ENCODE peak calls at places on chromosome 17, in four cellular contexts. D is IMR-90, H is adrenal gland, R is transverse colon. E is an unnamed sample.

GRCh38 chr17:41907185-41907556 is 11.6 kb downstream of the ACLY start:
- DNase-seq in H (peak), R (no peak), D (peak), E (no peak)

GRCh38 chr17:8223356-8224063 is 13.1 kb upstream of the AURKB start:
- DNase-seq in D (peak), H (peak), R (peak), E (peak)

GRCh38 chr17:81967533-81968395 is 6.8 kb upstream of the NOTUM start:
- DNase-seq in D (peak), R (peak), H (peak), E (peak)

GRCh38 chr17:81520021-81520894 is 7.7 kb upstream of the ACTG1 start:
- DNase-seq in D (no peak), R (no peak), H (no peak), E (no peak)

GRCh38 chr17:19979917-19980770 is 2.5 kb upstream of the AKAP10 start:
- DNase-seq in R (peak), D (no peak), H (peak), E (peak)

GRCh38 chr17:73496232-73496631 is 148.0 kb downstream of the SDK2 start:
- DNase-seq in R (no peak), H (no peak), D (no peak), E (no peak)

GRCh38 chr17:40462343-40463121 is 19.3 kb downstream of the IGFBP4 start:
- DNase-seq in R (no peak), H (no peak), D (no peak), E (no peak)

GRCh38 chr17:75712480-75712879 is 8.8 kb upstream of the ITGB4 start:
- DNase-seq in H (no peak), R (no peak), D (no peak), E (no peak)

GRCh38 chr17:39236981-39237441 is 11.3 kb upstream of the STAC2 start:
- DNase-seq in D (no peak), H (no peak), R (no peak), E (no peak)

GRCh38 chr17:39660397-39661043 is 4.6 kb upstream of the TCAP start:
- DNase-seq in H (no peak), D (no peak), R (no peak), E (no peak)

GRCh38 chr17:37050905-37051304 is 102.2 kb downstream of the AATF start:
- DNase-seq in H (no peak), R (no peak), D (peak), E (no peak)

GRCh38 chr17:76565728-76566612 is 19.7 kb downstream of the ST6GALNAC2 start:
- DNase-seq in R (no peak), D (no peak), H (no peak), E (peak)

GRCh38 chr17:73197141-73197540 is 4.3 kb downstream of the COG1 start:
- DNase-seq in D (no peak), R (no peak), H (no peak), E (no peak)

GRCh38 chr17:65305116-65305515 is 167.9 kb downstream of the RGS9 start:
- DNase-seq in R (no peak), D (no peak), H (no peak), E (no peak)

GRCh38 chr17:19935169-19935568 is 42.5 kb downstream of the AKAP10 start:
- DNase-seq in H (no peak), R (no peak), D (peak), E (no peak)

GRCh38 chr17:62062313-62062712 is 2.8 kb downstream of the MED13 start:
- DNase-seq in R (no peak), D (peak), H (no peak), E (no peak)

GRCh38 chr17:74768069-74768762 is 7.9 kb downstream of the NAT9 start:
- DNase-seq in R (no peak), D (peak), H (peak), E (peak)

GRCh38 chr17:42253601-42254000 is 22.6 kb downstream of the STAT5B start:
- DNase-seq in H (peak), D (no peak), R (no peak), E (no peak)

GRCh38 chr17:81481011-81481799 is 31.4 kb downstream of the ACTG1 start:
- DNase-seq in H (peak), D (peak), R (peak), E (peak)

GRCh38 chr17:37610971-37611370 is 1.8 kb upstream of the SYNRG start:
- DNase-seq in H (no peak), D (peak), R (no peak), E (no peak)

GRCh38 chr17:37592291-37592690 is 16.9 kb downstream of the SYNRG start:
- DNase-seq in H (no peak), D (peak), R (no peak), E (no peak)

GRCh38 chr17:13931111-13931526 is 138.2 kb upstream of the COX10 start:
- DNase-seq in D (peak), H (peak), R (peak), E (peak)

GRCh38 chr17:43938838-43939182 is 3.5 kb downstream of the PPY start:
- DNase-seq in D (no peak), H (no peak), R (no peak), E (no peak)

GRCh38 chr17:48047113-48047740 is 932 bp upstream of the NFE2L1 start:
- DNase-seq in D (no peak), R (no peak), H (peak), E (no peak)

GRCh38 chr17:3038941-3039340 is 24.5 kb downstream of the OR1D5 start:
- DNase-seq in D (no peak), R (no peak), H (no peak), E (no peak)

GRCh38 chr17:7190276-7190917 is 11.2 kb upstream of the ASGR1 start:
- DNase-seq in H (no peak), D (no peak), R (no peak), E (no peak)

GRCh38 chr17:18257747-18258355 is 687 bp downstream of the FLII start:
- DNase-seq in D (peak), R (peak), H (peak), E (peak)
- TF ChIP-seq POLR2A in D (no peak), R (peak), H (no peak), E (no peak)

GRCh38 chr17:50206604-50207293 is 5.3 kb upstream of the COL1A1 start:
- DNase-seq in D (peak), R (peak), H (no peak), E (no peak)

GRCh38 chr17:50203589-50204345 is 2.3 kb upstream of the COL1A1 start:
- DNase-seq in H (no peak), R (peak), D (peak), E (no peak)

GRCh38 chr17:50204431-50204830 is 3.0 kb upstream of the COL1A1 start:
- DNase-seq in H (no peak), R (peak), D (no peak), E (no peak)

GRCh38 chr17:50205931-50206505 is 4.6 kb upstream of the COL1A1 start:
- DNase-seq in D (no peak), R (no peak), H (no peak), E (peak)

DNA sequence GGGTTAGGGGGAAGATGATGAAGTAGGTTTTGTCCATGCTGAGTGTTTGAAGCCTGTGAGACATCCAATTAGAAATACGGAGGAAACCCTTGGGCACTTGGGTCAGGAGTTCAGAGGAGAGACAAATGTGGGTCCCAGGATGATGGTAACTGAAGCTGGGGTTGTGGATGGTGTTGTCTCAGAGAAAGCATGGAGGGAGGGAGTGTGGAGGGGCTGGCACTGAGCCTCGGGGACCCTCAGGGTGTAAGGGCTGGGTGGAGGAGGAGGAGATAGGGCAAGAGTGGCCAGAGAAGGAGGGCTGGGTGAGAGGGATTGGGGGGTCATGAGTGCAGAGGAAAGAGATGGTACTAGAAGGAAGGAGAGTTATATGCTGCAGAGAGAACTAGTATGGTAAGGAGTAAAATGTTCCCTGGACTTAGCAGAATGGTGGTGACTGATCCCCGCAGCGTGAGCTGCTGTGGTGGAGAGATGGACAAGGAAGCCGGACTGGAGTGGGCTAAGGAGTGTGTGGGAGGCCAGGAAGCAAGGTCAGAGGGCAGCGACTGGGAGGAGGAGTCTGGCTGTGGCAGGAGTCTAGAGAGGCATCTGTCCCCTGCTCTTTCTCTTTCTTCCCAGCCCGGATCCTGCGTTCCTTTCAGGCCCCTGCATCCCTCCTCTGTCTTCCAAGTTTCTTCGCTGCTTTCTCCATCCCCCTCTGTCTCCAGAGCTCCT is 3.8 kb upstream of the COL1A1 start:
- DNase-seq in R (peak), H (no peak), D (peak), E (peak)
- H3K4me3 ChIP-seq in R (no peak), H (no peak), D (no peak), E (no peak)

DNA sequence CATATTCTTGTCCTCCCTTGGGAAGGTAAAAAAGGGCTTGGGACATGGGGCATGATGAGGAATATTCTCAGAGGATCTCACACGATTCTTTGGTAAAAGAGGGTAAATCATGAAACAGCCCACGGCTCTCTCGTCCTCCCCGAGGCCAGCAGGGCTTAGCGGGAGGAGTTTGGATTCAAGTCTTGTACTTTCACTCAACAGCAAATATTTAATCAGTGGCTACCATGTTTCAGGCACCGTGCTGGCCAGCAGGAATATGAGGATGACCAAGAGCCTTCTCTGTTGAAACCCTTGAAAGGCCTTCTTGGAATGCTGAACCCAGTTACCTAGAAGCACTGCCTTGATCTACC is 8.8 kb downstream of the MAP3K14 start:
- DNase-seq in H (no peak), D (no peak), R (no peak), E (no peak)
- TF ChIP-seq CTCF in H (no peak), D (no peak), R (no peak), E (no peak)

GRCh38 chr17:50547035-50547735 is at the start of gene SPATA20:
- DNase-seq in R (peak), H (peak), D (peak), E (peak)
- TF ChIP-seq POLR2A in R (peak), H (peak), D (peak), E (no peak)

GRCh38 chr17:21360048-21360447 is 16.1 kb upstream of the KCNJ12 start:
- DNase-seq in H (no peak), R (no peak), D (no peak), E (no peak)
- H3K4me3 ChIP-seq in H (no peak), R (no peak), D (no peak), E (no peak)

GRCh38 chr17:17834974-17835373 is 1.8 kb downstream of the SREBF1 start:
- DNase-seq in R (no peak), D (no peak), H (no peak), E (no peak)
- TF ChIP-seq CTCF in R (no peak), D (no peak), H (no peak), E (no peak)

GRCh38 chr17:27244481-27245223 is 49.3 kb upstream of the WSB1 start:
- DNase-seq in R (peak), D (peak), H (peak), E (peak)
- TF ChIP-seq POLR2A in R (no peak), D (no peak), H (peak), E (no peak)

DNA sequence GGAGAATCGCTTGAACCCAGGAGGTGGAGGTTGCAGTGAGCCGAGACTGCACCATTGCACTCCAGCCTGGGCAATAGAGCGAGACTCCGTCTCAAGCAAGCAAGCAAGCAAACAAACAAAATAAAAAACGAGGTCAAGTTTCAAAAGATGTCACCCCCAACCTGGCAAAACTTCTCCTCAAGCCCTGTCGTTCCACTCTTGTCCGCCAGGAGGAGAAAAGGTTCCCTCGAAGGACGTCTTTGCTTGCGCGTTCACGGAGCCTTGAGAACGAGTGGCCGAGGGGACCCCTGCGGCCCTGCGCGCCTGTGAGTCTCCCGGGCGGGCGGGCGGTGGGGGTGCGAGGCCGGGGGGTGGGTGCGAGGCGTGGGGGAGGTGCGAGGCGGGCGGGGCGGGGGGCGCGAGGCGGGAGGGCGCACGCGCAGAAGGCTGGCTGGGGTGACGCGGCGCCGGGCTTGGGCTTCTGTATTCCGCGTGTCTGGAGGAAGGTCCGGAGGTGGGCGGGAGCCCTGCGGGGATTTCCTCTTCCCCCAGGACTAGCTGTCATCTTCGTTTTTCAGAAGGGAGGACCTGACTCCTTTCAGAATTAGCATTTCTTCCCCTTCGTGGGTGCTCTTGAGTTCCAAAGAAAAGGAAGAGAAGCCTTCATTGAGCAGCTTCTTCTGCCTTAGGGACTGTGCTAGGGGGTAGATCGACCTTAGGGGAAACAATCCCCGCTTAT is 3.7 kb downstream of the SLC52A1 start:
- DNase-seq in H (peak), R (peak), D (peak), E (peak)
- H3K4me3 ChIP-seq in H (no peak), R (peak), D (peak), E (peak)

GRCh38 chr17:18183334-18184142 is at the start of gene ALKBH5:
- DNase-seq in R (peak), D (peak), H (peak), E (peak)
- TF ChIP-seq CTCF in R (no peak), D (peak), H (no peak), E (peak)

DNA sequence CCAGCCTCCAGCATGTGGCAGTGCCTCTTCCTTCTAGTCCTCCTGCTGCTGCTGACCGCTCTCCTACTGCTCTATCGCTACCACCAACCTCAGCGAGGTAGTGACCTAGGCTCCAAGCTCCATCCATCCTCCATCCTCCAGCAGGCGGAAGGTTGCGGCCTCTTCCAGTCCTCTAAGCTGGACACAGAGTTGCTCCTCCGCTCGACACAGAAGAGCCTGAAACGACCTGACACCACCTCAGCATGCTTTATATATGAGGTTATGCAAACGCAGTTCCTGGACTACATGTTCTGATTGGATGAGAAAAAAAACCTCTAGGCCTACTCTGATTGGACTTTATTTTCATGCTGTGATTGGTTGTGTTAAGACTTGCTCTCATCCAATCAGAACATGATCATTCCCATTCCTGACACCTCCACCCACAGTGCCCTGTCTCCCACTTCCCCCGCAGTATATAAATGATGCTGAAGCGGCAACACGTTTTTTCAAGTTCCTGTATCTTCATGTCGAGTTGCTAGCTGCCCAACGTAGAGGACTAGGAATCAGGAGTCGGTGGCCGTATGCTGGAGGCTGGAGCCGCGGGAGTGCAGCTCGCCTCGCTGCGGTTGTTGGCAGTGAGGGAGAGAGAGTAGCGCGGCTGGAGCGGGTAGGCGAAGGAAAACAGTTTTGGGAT is 398.1 kb downstream of the KCNJ18 start:
- DNase-seq in R (no peak), D (no peak), H (no peak), E (no peak)
- TF ChIP-seq POLR2A in R (no peak), D (no peak), H (no peak), E (no peak)